ENCODE peak calls at places on chromosomes 6 and 20, in six cellular contexts. K is NCI-H345; P is KBM-7; T is stimulated activated CD4-positive, alpha-beta T cell treated with anti-CD3 and anti-CD28 coated beads, Interleukin-4, amount 100 ng/mL, for 24 hours; H is neural crest cell; D is GM13977. W is an unnamed sample.

GRCh38 chr6:155014715-155015300 is 19.7 kb downstream of the TIAM2 start:
- DNase-seq in K (no peak), P (no peak), T (no peak), H (no peak), D (no peak), W (no peak)

GRCh38 chr6:87586371-87587077 is 3.3 kb downstream of the RARS2 start:
- DNase-seq in K (no peak), P (no peak), T (no peak), H (no peak), D (no peak), W (no peak)

GRCh38 chr6:123363912-123364311 is 272.8 kb downstream of the TRDN start:
- DNase-seq in K (no peak), P (no peak), T (no peak), H (no peak), D (no peak), W (no peak)

GRCh38 chr6:125019873-125020272 is 57.6 kb downstream of the RNF217 start:
- DNase-seq in K (no peak), P (no peak), T (no peak), H (no peak), D (no peak), W (peak)

GRCh38 chr20:23820493-23820892 is 6.0 kb downstream of the CST2 start:
- DNase-seq in K (no peak), P (no peak), T (no peak), H (no peak), D (no peak), W (no peak)

GRCh38 chr6:147158881-147159280 is 45.3 kb upstream of the STXBP5 start:
- DNase-seq in K (no peak), P (no peak), T (no peak), H (no peak), D (no peak), W (no peak)

GRCh38 chr6:114342086-114342825 is 567 bp downstream of the HS3ST5 start:
- DNase-seq in K (no peak), P (no peak), T (no peak), H (peak), D (peak), W (peak)

GRCh38 chr6:149984778-149985177 is 21.0 kb downstream of the ULBP1 start:
- DNase-seq in K (no peak), P (no peak), T (no peak), H (no peak), D (no peak), W (no peak)

GRCh38 chr6:154981071-154981373 is 14.1 kb upstream of the TIAM2 start:
- DNase-seq in K (no peak), P (no peak), T (no peak), H (no peak), D (peak), W (peak)

GRCh38 chr20:38177201-38177600 is 12.1 kb upstream of the TGM2 start:
- DNase-seq in K (no peak), P (no peak), T (no peak), H (no peak), D (no peak), W (no peak)

GRCh38 chr20:50536333-50536732 is 26.1 kb downstream of the PTPN1 start:
- DNase-seq in K (no peak), P (no peak), T (no peak), H (no peak), D (no peak), W (no peak)

GRCh38 chr20:48632017-48632824 is 195.6 kb downstream of the PREX1 start:
- DNase-seq in K (no peak), P (no peak), T (no peak), H (no peak), D (no peak), W (no peak)

W was measured in NCI-H69.